ENCODE peak calls at places on chromosomes 5 and 9, in ten cellular contexts. N is cardiac fibroblast; K is GM03348; L is NCI-H187 treated with DMSO at 0.1 percent for 48 hours; H is NCI-H774; O is stimulated activated CD4-positive, alpha-beta T cell treated with anti-CD3 and anti-CD28 coated beads, Interleukin-1b, Interleukin-23, amount 100 ng/mL, for 4 hours; E is renal cortical epithelial cell; G is ovary; B is AG04450; W is NCI-H1417. S is an unnamed sample.

GRCh38 chr9:37574996-37575395 is 1.2 kb downstream of the FBXO10 start:
- DNase-seq in N (peak), K (no peak), L (no peak), H (no peak), O (no peak), E (no peak), G (no peak), B (no peak), W (peak), S (no peak)

GRCh38 chr5:12399868-12400267 is 495.6 kb upstream of the CTNND2 start:
- DNase-seq in N (no peak), K (no peak), L (no peak), H (no peak), O (no peak), E (no peak), G (no peak), B (no peak), W (no peak), S (no peak)

GRCh38 chr5:124935060-124935459 is 188.6 kb upstream of the ZNF608 start:
- DNase-seq in N (no peak), K (no peak), L (no peak), H (no peak), O (no peak), E (no peak), G (no peak), B (no peak), W (no peak), S (no peak)

GRCh38 chr5:74167206-74167929 is 473.2 kb downstream of the ENC1 start:
- DNase-seq in N (peak), K (peak), L (no peak), H (no peak), O (no peak), E (peak), G (no peak), B (peak), W (no peak), S (no peak)

GRCh38 chr5:3025392-3025791 is 273.9 kb upstream of the IRX2 start:
- DNase-seq in N (no peak), K (no peak), L (no peak), H (no peak), O (no peak), E (no peak), G (no peak), B (no peak), W (no peak), S (no peak)

GRCh38 chr5:78533356-78533755 is 115.2 kb downstream of the LHFPL2 start:
- DNase-seq in N (peak), K (no peak), L (no peak), H (no peak), O (no peak), E (peak), G (no peak), B (no peak), W (peak), S (no peak)

GRCh38 chr5:135433626-135434426 is 13.3 kb downstream of the DCANP1 start:
- DNase-seq in N (peak), K (no peak), L (no peak), H (no peak), O (no peak), E (no peak), G (no peak), B (no peak), W (no peak), S (no peak)

GRCh38 chr9:85298434-85298833 is 443.3 kb downstream of the AGTPBP1 start:
- DNase-seq in N (no peak), K (no peak), L (no peak), H (no peak), O (no peak), E (peak), G (no peak), B (no peak), W (no peak), S (no peak)